ENCODE peak calls at places on chromosome 19, in six cellular contexts. R is uterus; D is HAP-1; L is IMR-90; V is PC-9; X is CD8-positive, alpha-beta memory T cell. Q is an unnamed sample.

GRCh38 chr19:42140125-42140754 is 8.0 kb upstream of the POU2F2 start:
- DNase-seq in R (no peak), D (peak; percentile 78), L (peak; percentile 72), V (peak; percentile 56), X (no peak), Q (no peak)

GRCh38 chr19:53812335-53812734 is 11.8 kb downstream of the NLRP12 start:
- DNase-seq in R (no peak), D (peak; percentile 16), L (no peak), V (no peak), X (no peak), Q (no peak)

GRCh38 chr19:13160557-13160956 is 10.3 kb downstream of the IER2 start:
- DNase-seq in R (no peak), D (no peak), L (peak; percentile 66), V (peak; percentile 43), X (no peak), Q (no peak)

GRCh38 chr19:40410030-40410389 is 3.2 kb downstream of the PRX start:
- DNase-seq in R (no peak), D (no peak), L (no peak), V (no peak), X (no peak), Q (no peak)

GRCh38 chr19:13884726-13885591 is 8.0 kb downstream of the NANOS3 start:
- DNase-seq in R (no peak), D (no peak), L (no peak), V (no peak), X (no peak), Q (no peak)

GRCh38 chr19:10379880-10380310 is 477 bp downstream of the TYK2 start:
- DNase-seq in R (no peak), D (no peak), L (no peak), V (no peak), X (no peak), Q (no peak)

GRCh38 chr19:19527371-19527656 is 1.4 kb upstream of the YJEFN3 start:
- DNase-seq in R (no peak), D (no peak), L (no peak), V (no peak), X (no peak), Q (no peak)

GRCh38 chr19:44303976-44304568 is 753 bp downstream of the ZNF235 start:
- DNase-seq in R (no peak), D (peak; percentile 44), L (peak; percentile 3), V (peak; percentile 6), X (no peak), Q (peak; percentile 58)

GRCh38 chr19:16920816-16921529 is 32.2 kb downstream of the F2RL3 start:
- DNase-seq in R (no peak), D (no peak), L (peak; percentile 88), V (peak; percentile 80), X (no peak), Q (no peak)

GRCh38 chr19:12842511-12842910 is 4.2 kb downstream of the MAST1 start:
- DNase-seq in R (no peak), D (no peak), L (no peak), V (no peak), X (no peak), Q (no peak)

GRCh38 chr19:54282706-54283105 is 1.8 kb upstream of the LILRB2 start:
- DNase-seq in R (no peak), D (no peak), L (no peak), V (no peak), X (no peak), Q (peak; percentile 44)

GRCh38 chr19:3132971-3133792 is 2.7 kb upstream of the GNA15 start:
- DNase-seq in R (no peak), D (no peak), L (peak; percentile 21), V (peak; percentile 19), X (peak; percentile 84), Q (peak; percentile 71)

GRCh38 chr19:29560313-29561075 is 34.7 kb downstream of the VSTM2B start:
- DNase-seq in R (no peak), D (no peak), L (no peak), V (no peak), X (no peak), Q (peak; percentile 28)

GRCh38 chr19:29552454-29553280 is 26.9 kb downstream of the VSTM2B start:
- DNase-seq in R (no peak), D (no peak), L (no peak), V (no peak), X (no peak), Q (no peak)

GRCh38 chr19:41261474-41262190 is 2.5 kb upstream of the HNRNPUL1 start:
- DNase-seq in R (no peak), D (no peak), L (no peak), V (no peak), X (no peak), Q (no peak)

GRCh38 chr19:5697022-5697889 is 7.2 kb downstream of the RPL36 start:
- DNase-seq in R (no peak), D (no peak), L (no peak), V (no peak), X (no peak), Q (no peak)

GRCh38 chr19:11964858-11965645 is at the start of gene ZNF763:
- DNase-seq in R (peak; percentile 91), D (no peak), L (peak; percentile 75), V (peak; percentile 79), X (peak; percentile 92), Q (peak; percentile 97)

GRCh38 chr19:12936582-12936981 is 1.8 kb upstream of the CALR start:
- DNase-seq in R (no peak), D (no peak), L (no peak), V (no peak), X (no peak), Q (no peak)

GRCh38 chr19:35533201-35533821 is at the start of gene GAPDHS:
- DNase-seq in R (no peak), D (no peak), L (peak; percentile 43), V (no peak), X (no peak), Q (no peak)

GRCh38 chr19:44990966-44991365 is 10.3 kb upstream of the RELB start:
- DNase-seq in R (no peak), D (no peak), L (no peak), V (no peak), X (no peak), Q (no peak)

GRCh38 chr19:33736158-33736557 is 60.5 kb upstream of the KCTD15 start:
- DNase-seq in R (no peak), D (no peak), L (no peak), V (no peak), X (no peak), Q (no peak)

GRCh38 chr19:3986260-3987041 is 1.2 kb upstream of the EEF2 start:
- DNase-seq in R (no peak), D (peak; percentile 87), L (peak; percentile 73), V (peak; percentile 57), X (peak; percentile 67), Q (no peak)

GRCh38 chr19:35166100-35167063 is 11.8 kb downstream of the FXYD5 start:
- DNase-seq in R (no peak), D (no peak), L (no peak), V (no peak), X (no peak), Q (no peak)

GRCh38 chr19:3612901-3613741 is 6.4 kb upstream of the TBXA2R start:
- DNase-seq in R (no peak), D (no peak), L (no peak), V (no peak), X (no peak), Q (no peak)

GRCh38 chr19:55460670-55461258 is 678 bp downstream of the ISOC2 start:
- DNase-seq in R (peak; percentile 90), D (peak; percentile 97), L (peak; percentile 74), V (peak; percentile 67), X (peak; percentile 60), Q (peak; percentile 87)

GRCh38 chr19:2032296-2032941 is 16.9 kb upstream of the BTBD2 start:
- DNase-seq in R (peak; percentile 89), D (no peak), L (peak; percentile 65), V (peak; percentile 94), X (no peak), Q (peak; percentile 97)
- H3K4me1 ChIP-seq in R (no peaks in the 10 kb centered on the region), D (no peaks in the 10 kb centered on the region), L (peaks cover 11% of the 10 kb centered on the region), V (peaks cover 25% of the 10 kb centered on the region), X (peaks cover 28% of the 10 kb centered on the region), Q (no peaks in the 10 kb centered on the region)

GRCh38 chr19:51965583-51965982 is 21.1 kb downstream of the ZNF350 start:
- DNase-seq in R (no peak), D (no peak), L (no peak), V (no peak), X (no peak), Q (no peak)
- H3K9me3 ChIP-seq in R (peaks cover 82% of the 10 kb centered on the region), D (peaks cover 4% of the 10 kb centered on the region), L (peaks cover 53% of the 10 kb centered on the region), V (peaks cover 59% of the 10 kb centered on the region), X (peaks cover 80% of the 10 kb centered on the region), Q (peaks cover 87% of the 10 kb centered on the region)

DNA sequence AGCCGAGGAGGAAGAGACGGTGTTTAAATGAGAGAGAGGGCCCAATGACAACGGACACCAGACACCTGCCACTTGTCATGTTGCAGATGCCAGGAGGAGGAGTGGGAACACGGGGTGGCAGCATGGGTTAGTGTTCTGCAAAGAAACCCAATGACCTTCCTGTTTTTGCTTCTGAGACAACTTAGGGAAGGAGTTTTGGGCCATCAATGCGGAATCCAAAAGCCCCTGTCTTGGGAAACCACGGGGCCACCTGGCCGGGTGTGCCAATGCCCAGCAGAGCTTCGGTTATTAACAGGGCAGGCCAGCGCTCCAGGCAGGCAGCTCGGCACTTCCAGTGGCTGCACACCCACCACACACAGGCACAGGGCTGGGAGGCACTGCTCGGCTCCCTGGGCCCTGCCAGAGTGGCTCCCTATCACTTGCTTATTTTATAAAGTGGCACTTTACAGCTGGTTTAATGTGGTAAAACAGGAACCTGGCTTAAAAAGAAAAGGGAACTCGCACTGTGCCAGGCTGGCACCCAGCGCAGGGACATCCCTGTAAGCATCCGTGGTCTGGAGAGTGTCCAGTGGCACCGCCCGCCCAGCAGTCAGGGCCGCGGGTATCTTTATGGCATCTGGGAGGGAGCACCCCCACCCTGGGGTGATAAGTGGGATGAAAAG is 19.1 kb downstream of the ELL start:
- DNase-seq in R (no peak), D (no peak), L (no peak), V (no peak), X (no peak), Q (no peak)
- H3K4me1 ChIP-seq in R (no peaks in the 10 kb centered on the region), D (no peaks in the 10 kb centered on the region), L (peaks cover 27% of the 10 kb centered on the region), V (peaks cover 15% of the 10 kb centered on the region), X (peaks cover 97% of the 10 kb centered on the region), Q (peaks cover 100% of the 10 kb centered on the region)

DNA sequence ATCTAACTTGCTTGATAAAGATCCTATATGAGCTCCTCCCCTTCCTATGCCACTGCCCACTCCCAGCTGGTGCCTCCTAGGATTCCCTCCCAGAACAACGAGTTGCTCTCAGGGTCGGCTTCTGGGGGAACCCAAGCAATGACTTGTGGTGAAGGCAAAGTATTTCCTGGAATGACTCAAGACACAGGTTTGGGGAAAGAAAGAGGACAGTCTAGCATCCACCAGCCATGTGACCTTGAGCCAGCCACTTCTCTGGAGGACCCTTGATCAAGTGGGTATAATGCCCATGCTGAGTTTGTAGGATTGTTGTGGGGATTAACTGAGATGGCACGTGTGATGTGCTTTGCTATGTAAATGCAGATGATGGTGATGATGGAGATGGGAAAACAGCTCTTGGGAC is 33.0 kb downstream of the MBD3L2B start:
- DNase-seq in R (no peak), D (no peak), L (no peak), V (no peak), X (no peak), Q (no peak)
- H3K9me3 ChIP-seq in R (no peaks in the 10 kb centered on the region), D (no peaks in the 10 kb centered on the region), L (peaks cover 26% of the 10 kb centered on the region), V (peaks cover 3% of the 10 kb centered on the region), X (peaks cover 10% of the 10 kb centered on the region), Q (peaks cover 32% of the 10 kb centered on the region)

Q was measured in right atrium auricular region.